ENCODE peak calls at places on chromosomes 6 and 20, in five cellular contexts. One of them, this sample, is unnamed.

GRCh38 chr6:30657454-30657853 is 10.5 kb downstream of the C6orf136 start:
- DNase-seq in HepG2: no peak
- DNase-seq in ovary: no peak
- DNase-seq in Panc1: no peak
- DNase-seq in IMR-90: no peak
- DNase-seq in this sample: no peak

GRCh38 chr6:134132494-134133141 is 80.2 kb upstream of the SLC2A12 start:
- DNase-seq in ovary: no peak
- DNase-seq in Panc1: no peak
- DNase-seq in HepG2: no peak
- DNase-seq in IMR-90: peak; percentile 15
- DNase-seq in this sample: no peak

GRCh38 chr6:107968081-107968480 is 10.1 kb upstream of the SEC63 start:
- DNase-seq in ovary: no peak
- DNase-seq in Panc1: no peak
- DNase-seq in HepG2: no peak
- DNase-seq in IMR-90: no peak
- DNase-seq in this sample: no peak

GRCh38 chr20:63223121-63223825 is 7.3 kb upstream of the YTHDF1 start:
- DNase-seq in Panc1: no peak
- DNase-seq in HepG2: peak; percentile 73
- DNase-seq in ovary: no peak
- DNase-seq in IMR-90: peak; percentile 30
- DNase-seq in this sample: no peak

GRCh38 chr6:113809818-113810217 is 47.3 kb upstream of the MARCKS start:
- DNase-seq in IMR-90: no peak
- DNase-seq in HepG2: no peak
- DNase-seq in Panc1: no peak
- DNase-seq in ovary: no peak
- DNase-seq in this sample: no peak

GRCh38 chr20:57759724-57760123 is 49.9 kb upstream of the PMEPA1 start:
- DNase-seq in IMR-90: no peak
- DNase-seq in ovary: no peak
- DNase-seq in HepG2: no peak
- DNase-seq in Panc1: no peak
- DNase-seq in this sample: no peak

GRCh38 chr6:26329763-26330511 is 35.1 kb upstream of the BTN3A2 start:
- DNase-seq in HepG2: peak; percentile 68
- DNase-seq in IMR-90: peak; percentile 68
- DNase-seq in Panc1: no peak
- DNase-seq in ovary: no peak
- DNase-seq in this sample: no peak

GRCh38 chr6:41278699-41279405 is 7.6 kb downstream of the TREM1 start:
- DNase-seq in Panc1: peak; percentile 22
- DNase-seq in HepG2: peak; percentile 74
- DNase-seq in IMR-90: peak; percentile 39
- DNase-seq in ovary: no peak
- DNase-seq in this sample: no peak

GRCh38 chr6:30481213-30481964 is 7.9 kb upstream of the HLA-E start:
- DNase-seq in ovary: no peak
- DNase-seq in IMR-90: no peak
- DNase-seq in HepG2: no peak
- DNase-seq in Panc1: no peak
- DNase-seq in this sample: no peak

GRCh38 chr6:98835149-98836024 is 1.0 kb downstream of the POU3F2 start:
- DNase-seq in Panc1: no peak
- DNase-seq in ovary: peak; percentile 27
- DNase-seq in IMR-90: no peak
- DNase-seq in HepG2: no peak
- DNase-seq in this sample: no peak

GRCh38 chr6:143860111-143860510 is 4.2 kb upstream of the ZC2HC1B start:
- DNase-seq in IMR-90: peak; percentile 5
- DNase-seq in ovary: no peak
- DNase-seq in HepG2: no peak
- DNase-seq in Panc1: no peak
- DNase-seq in this sample: no peak
- H3K36me3 ChIP-seq in IMR-90: peaks cover 26% of the 10 kb centered on the region
- H3K36me3 ChIP-seq in ovary: no peaks in the 10 kb centered on the region
- H3K36me3 ChIP-seq in HepG2: peaks cover 85% of the 10 kb centered on the region
- H3K36me3 ChIP-seq in Panc1: peaks cover 63% of the 10 kb centered on the region
- H3K36me3 ChIP-seq in this sample: no peaks in the 10 kb centered on the region

DNA sequence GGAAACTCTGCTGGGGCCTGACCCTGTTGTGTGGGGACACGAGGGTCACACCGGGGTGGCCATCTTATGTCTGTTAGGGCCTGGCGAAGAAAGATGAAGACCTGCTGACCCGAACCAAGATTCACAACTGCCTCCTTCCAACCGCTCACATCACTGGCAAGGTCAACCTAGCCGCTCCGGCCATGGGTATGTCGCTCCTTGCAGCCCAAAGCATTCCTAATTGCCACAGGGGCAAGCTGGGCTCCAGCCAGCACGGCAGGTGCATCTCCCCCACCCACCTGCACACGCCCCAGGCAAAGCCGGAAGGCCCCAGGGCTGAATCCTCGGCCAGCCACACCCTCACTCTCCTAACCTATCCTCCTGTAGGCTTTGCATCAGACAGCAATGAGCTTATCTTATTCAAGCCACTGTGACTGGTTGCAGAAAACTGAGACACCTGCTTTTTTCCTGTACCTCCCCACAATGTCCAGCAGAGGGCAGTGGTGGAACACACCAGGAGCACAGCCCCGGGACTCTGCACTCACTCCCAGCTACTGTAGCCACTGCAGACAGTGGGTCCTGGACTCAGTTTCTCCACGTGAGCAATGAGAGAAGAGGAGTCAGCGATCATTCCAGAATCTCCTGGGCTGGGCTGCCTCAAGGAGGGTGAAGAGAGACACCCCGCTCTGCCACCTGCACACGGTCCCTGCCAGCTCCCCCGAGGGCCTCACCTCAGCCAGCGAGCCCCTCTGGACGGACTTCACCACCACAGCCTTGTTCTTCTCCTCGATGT is 170.2 kb downstream of the PREX1 start:
- DNase-seq in Panc1: peak; percentile 70
- DNase-seq in HepG2: peak; percentile 84
- DNase-seq in IMR-90: peak; percentile 69
- DNase-seq in ovary: peak; percentile 64
- DNase-seq in this sample: peak; percentile 12
- H3K36me3 ChIP-seq in Panc1: no peaks in the 10 kb centered on the region
- H3K36me3 ChIP-seq in HepG2: no peaks in the 10 kb centered on the region
- H3K36me3 ChIP-seq in IMR-90: no peaks in the 10 kb centered on the region
- H3K36me3 ChIP-seq in ovary: no peaks in the 10 kb centered on the region
- H3K36me3 ChIP-seq in this sample: no peaks in the 10 kb centered on the region

GRCh38 chr6:150806790-150807189 is 58.7 kb upstream of the MTHFD1L start:
- DNase-seq in ovary: no peak
- DNase-seq in HepG2: no peak
- DNase-seq in Panc1: no peak
- DNase-seq in IMR-90: no peak
- DNase-seq in this sample: no peak
- H3K36me3 ChIP-seq in ovary: no peaks in the 10 kb centered on the region
- H3K36me3 ChIP-seq in HepG2: no peaks in the 10 kb centered on the region
- H3K36me3 ChIP-seq in Panc1: no peaks in the 10 kb centered on the region
- H3K36me3 ChIP-seq in IMR-90: peaks cover 9% of the 10 kb centered on the region
- H3K36me3 ChIP-seq in this sample: no peaks in the 10 kb centered on the region

DNA sequence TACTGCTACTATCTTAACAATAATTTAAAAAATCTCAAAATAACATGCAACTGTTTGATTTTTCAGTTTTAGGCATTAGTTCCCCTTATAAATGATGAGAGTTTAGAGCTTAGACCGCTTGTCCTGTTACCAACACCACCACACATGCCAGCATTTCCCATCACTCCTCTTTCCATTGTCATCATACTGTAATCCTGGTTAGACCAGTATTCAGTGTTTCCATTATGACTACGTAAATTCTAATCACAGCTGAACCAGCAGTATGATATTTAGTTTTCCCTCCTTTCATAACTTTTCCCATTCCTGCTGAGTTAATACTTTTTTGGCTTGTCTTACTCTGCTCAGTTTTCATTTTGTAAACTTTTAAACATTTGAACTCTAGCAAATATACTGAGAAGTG is 12.2 kb upstream of the TBC1D20 start:
- DNase-seq in Panc1: no peak
- DNase-seq in ovary: no peak
- DNase-seq in HepG2: no peak
- DNase-seq in IMR-90: peak; percentile 29
- DNase-seq in this sample: no peak
- H3K36me3 ChIP-seq in Panc1: no peaks in the 10 kb centered on the region
- H3K36me3 ChIP-seq in ovary: no peaks in the 10 kb centered on the region
- H3K36me3 ChIP-seq in HepG2: peaks cover 13% of the 10 kb centered on the region
- H3K36me3 ChIP-seq in IMR-90: peaks cover 11% of the 10 kb centered on the region
- H3K36me3 ChIP-seq in this sample: no peaks in the 10 kb centered on the region

GRCh38 chr6:35483490-35483889 is 13.4 kb downstream of the TEAD3 start:
- DNase-seq in HepG2: no peak
- DNase-seq in ovary: no peak
- DNase-seq in Panc1: no peak
- DNase-seq in IMR-90: no peak
- DNase-seq in this sample: no peak
- H3K36me3 ChIP-seq in HepG2: peaks cover 64% of the 10 kb centered on the region
- H3K36me3 ChIP-seq in ovary: no peaks in the 10 kb centered on the region
- H3K36me3 ChIP-seq in Panc1: no peaks in the 10 kb centered on the region
- H3K36me3 ChIP-seq in IMR-90: peaks cover 51% of the 10 kb centered on the region
- H3K36me3 ChIP-seq in this sample: no peaks in the 10 kb centered on the region

GRCh38 chr20:41087777-41088176 is 49.6 kb upstream of the PLCG1 start:
- DNase-seq in ovary: no peak
- DNase-seq in HepG2: no peak
- DNase-seq in Panc1: no peak
- DNase-seq in IMR-90: no peak
- DNase-seq in this sample: no peak
- H3K36me3 ChIP-seq in ovary: no peaks in the 10 kb centered on the region
- H3K36me3 ChIP-seq in HepG2: peaks cover 62% of the 10 kb centered on the region
- H3K36me3 ChIP-seq in Panc1: peaks cover 43% of the 10 kb centered on the region
- H3K36me3 ChIP-seq in IMR-90: peaks cover 35% of the 10 kb centered on the region
- H3K36me3 ChIP-seq in this sample: peaks cover 1% of the 10 kb centered on the region

GRCh38 chr20:35276408-35276807 is 1.5 kb downstream of the MMP24OS start:
- DNase-seq in ovary: no peak
- DNase-seq in Panc1: no peak
- DNase-seq in IMR-90: no peak
- DNase-seq in HepG2: no peak
- DNase-seq in this sample: no peak
- H3K36me3 ChIP-seq in ovary: no peaks in the 10 kb centered on the region
- H3K36me3 ChIP-seq in Panc1: peaks cover 22% of the 10 kb centered on the region
- H3K36me3 ChIP-seq in IMR-90: peaks cover 54% of the 10 kb centered on the region
- H3K36me3 ChIP-seq in HepG2: peaks cover 44% of the 10 kb centered on the region
- H3K36me3 ChIP-seq in this sample: peaks cover 8% of the 10 kb centered on the region

DNA sequence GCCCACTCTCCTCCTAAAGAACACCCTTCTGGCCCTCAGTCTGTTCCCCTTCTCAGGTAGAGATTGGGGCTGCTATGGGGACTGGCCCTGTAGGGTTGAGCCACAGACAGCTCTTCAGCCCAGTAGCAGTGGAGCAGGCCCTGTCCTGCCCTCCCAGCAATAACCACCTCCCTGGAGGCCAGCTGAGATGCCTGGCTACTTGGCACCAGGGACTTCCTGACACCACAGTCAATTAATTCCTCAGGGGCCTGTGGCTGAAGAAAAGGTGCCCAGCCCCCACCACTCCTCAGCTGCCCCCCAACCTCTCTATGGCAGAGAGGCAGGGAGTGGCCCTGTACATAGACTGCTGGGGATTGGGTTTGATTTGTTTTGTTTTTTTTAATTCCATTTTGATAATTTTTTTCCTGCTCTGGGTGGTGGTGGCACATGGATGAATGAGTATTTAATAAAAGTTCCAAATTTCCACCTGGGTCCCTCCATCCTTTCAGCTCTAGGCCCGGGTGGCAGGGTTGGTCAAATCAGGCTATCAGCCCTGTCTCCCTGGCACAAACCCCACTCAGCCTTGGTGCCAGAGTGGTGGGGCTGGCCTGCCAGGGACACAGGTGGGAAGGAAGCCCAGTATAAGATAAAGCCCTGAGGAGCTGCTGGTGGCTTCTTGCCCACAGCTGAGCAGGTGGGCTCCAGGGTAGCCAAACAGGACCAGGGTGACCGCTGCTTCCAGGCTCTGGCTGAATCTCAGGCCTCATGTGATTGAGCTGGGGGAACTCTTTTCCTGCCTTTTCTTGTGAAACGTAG is 1.9 kb upstream of the DEF6 start:
- DNase-seq in ovary: no peak
- DNase-seq in Panc1: no peak
- DNase-seq in HepG2: no peak
- DNase-seq in IMR-90: no peak
- DNase-seq in this sample: no peak
- H3K36me3 ChIP-seq in ovary: no peaks in the 10 kb centered on the region
- H3K36me3 ChIP-seq in Panc1: peaks cover 2% of the 10 kb centered on the region
- H3K36me3 ChIP-seq in HepG2: peaks cover 13% of the 10 kb centered on the region
- H3K36me3 ChIP-seq in IMR-90: peaks cover 46% of the 10 kb centered on the region
- H3K36me3 ChIP-seq in this sample: peaks cover 4% of the 10 kb centered on the region

GRCh38 chr6:159758031-159759001 is 3.5 kb upstream of the ACAT2 start:
- DNase-seq in Panc1: no peak
- DNase-seq in ovary: no peak
- DNase-seq in IMR-90: peak; percentile 81
- DNase-seq in HepG2: peak; percentile 68
- DNase-seq in this sample: peak; percentile 48
- H3K36me3 ChIP-seq in Panc1: peaks cover 28% of the 10 kb centered on the region
- H3K36me3 ChIP-seq in ovary: no peaks in the 10 kb centered on the region
- H3K36me3 ChIP-seq in IMR-90: peaks cover 26% of the 10 kb centered on the region
- H3K36me3 ChIP-seq in HepG2: peaks cover 34% of the 10 kb centered on the region
- H3K36me3 ChIP-seq in this sample: peaks cover 2% of the 10 kb centered on the region

This sample was measured in kidney epithelial cell.